ENCODE peak calls at places on chromosomes 12 and 14, in eight cellular contexts. Z is breast epithelium, F is right lobe of liver, T is PC-3, S is lower lobe of right lung, U is adrenal gland, J is endothelial cell of umbilical vein, Q is WERI-Rb-1. E is an unnamed sample. For H3K9me3, the result is how much of the 10 kb centered on the place peaks cover.

GRCh38 chr12:127548123-127548553 is 718.8 kb upstream of the TMEM132C start:
- DNase-seq in Z (no peak), F (no peak), T (peak), S (no peak), U (no peak), J (no peak), Q (no peak), E (no peak)

GRCh38 chr14:85437143-85437542 is 92.8 kb upstream of the FLRT2 start:
- DNase-seq in Z (no peak), F (no peak), T (peak), S (no peak), U (no peak), J (peak), Q (no peak), E (no peak)

GRCh38 chr12:31583878-31584277 is 7.1 kb downstream of the DENND5B start:
- DNase-seq in Z (no peak), F (no peak), T (peak), S (no peak), U (no peak), J (peak), Q (no peak), E (no peak)

GRCh38 chr12:89775336-89776005 is 66.8 kb upstream of the ATP2B1 start:
- DNase-seq in Z (no peak), F (no peak), T (peak), S (no peak), U (no peak), J (no peak), Q (no peak), E (no peak)

GRCh38 chr14:104331871-104332605 is 193.7 kb downstream of the KIF26A start:
- DNase-seq in Z (no peak), F (no peak), T (no peak), S (peak), U (no peak), J (no peak), Q (peak), E (no peak)

GRCh38 chr12:1914116-1914911 is 4.1 kb downstream of the CACNA2D4 start:
- DNase-seq in Z (peak), F (peak), T (no peak), S (peak), U (no peak), J (no peak), Q (no peak), E (peak)

GRCh38 chr14:67485501-67486095 is 2.9 kb downstream of the TMEM229B start:
- DNase-seq in Z (no peak), F (no peak), T (no peak), S (no peak), U (no peak), J (peak), Q (peak), E (no peak)

GRCh38 chr14:98501836-98502235 is 770.2 kb downstream of the BCL11B start:
- DNase-seq in Z (no peak), F (no peak), T (no peak), S (no peak), U (no peak), J (no peak), Q (no peak), E (no peak)

GRCh38 chr12:68559984-68560822 is 50.5 kb upstream of the RAP1B start:
- DNase-seq in Z (no peak), F (no peak), T (no peak), S (peak), U (no peak), J (peak), Q (no peak), E (no peak)

GRCh38 chr14:103748539-103748867 is 32.9 kb downstream of the ZFYVE21 start:
- DNase-seq in Z (no peak), F (no peak), T (no peak), S (no peak), U (no peak), J (no peak), Q (no peak), E (no peak)

GRCh38 chr12:103350116-103350515 is 145.7 kb downstream of the C12orf42 start:
- DNase-seq in Z (no peak), F (no peak), T (no peak), S (no peak), U (no peak), J (no peak), Q (no peak), E (no peak)

GRCh38 chr14:102891556-102891955 is 30.9 kb upstream of the AMN start:
- DNase-seq in Z (no peak), F (peak), T (peak), S (no peak), U (no peak), J (no peak), Q (no peak), E (no peak)

GRCh38 chr14:94890755-94891154 is 120.8 kb upstream of the GSC start:
- DNase-seq in Z (no peak), F (no peak), T (no peak), S (no peak), U (no peak), J (no peak), Q (no peak), E (no peak)
- H3K9me3 ChIP-seq in Z (under half), F (under half), T (under half), S (under half), U (under half), J (under half), Q (under half), E (under half)

DNA sequence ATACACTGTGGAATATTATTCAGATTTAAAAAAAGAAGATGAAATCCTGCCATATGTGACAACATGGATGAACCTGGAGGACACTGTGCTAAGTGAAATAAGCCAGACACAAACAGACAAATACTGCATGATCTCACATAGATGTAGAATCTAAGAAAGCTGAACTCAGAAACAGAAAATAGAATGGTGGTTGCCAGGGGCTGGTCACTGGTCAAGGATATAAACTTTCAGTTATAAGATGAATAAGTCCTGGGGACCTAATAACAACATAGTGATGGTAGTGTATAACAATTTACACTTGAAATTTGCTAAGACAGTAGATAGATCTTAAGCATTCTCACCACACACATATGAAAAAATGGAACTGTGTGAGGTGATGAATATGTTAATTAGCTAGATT is 161.3 kb upstream of the TMCC3 start:
- DNase-seq in Z (no peak), F (no peak), T (no peak), S (no peak), U (no peak), J (no peak), Q (no peak), E (no peak)
- H3K9me3 ChIP-seq in Z (under half), F (under half), T (under half), S (under half), U (under half), J (under half), Q (under half), E (under half)

DNA sequence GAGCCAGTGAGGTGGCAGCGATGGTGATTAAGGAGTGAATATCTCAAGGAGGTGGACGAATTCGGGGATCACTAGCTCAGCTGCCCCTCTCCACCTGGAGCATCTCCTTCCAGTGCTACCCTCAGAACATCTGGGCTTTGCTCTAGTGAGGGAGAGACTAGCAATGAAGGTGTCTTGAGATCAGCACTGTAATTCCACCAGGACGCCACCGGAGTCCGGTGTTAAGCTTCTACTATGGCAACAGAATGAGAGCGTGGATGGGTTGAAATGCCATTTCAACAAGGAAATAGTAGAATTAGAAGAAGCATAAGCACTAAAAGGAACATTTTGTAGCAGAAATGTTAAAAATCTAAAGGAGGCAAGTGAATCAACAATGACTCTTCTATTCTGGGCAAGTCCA is 61.1 kb downstream of the NTF3 start:
- DNase-seq in Z (no peak), F (no peak), T (no peak), S (no peak), U (no peak), J (no peak), Q (peak), E (no peak)
- H3K9me3 ChIP-seq in Z (under half), F (under half), T (under half), S (under half), U (under half), J (under half), Q (under half), E (under half)

DNA sequence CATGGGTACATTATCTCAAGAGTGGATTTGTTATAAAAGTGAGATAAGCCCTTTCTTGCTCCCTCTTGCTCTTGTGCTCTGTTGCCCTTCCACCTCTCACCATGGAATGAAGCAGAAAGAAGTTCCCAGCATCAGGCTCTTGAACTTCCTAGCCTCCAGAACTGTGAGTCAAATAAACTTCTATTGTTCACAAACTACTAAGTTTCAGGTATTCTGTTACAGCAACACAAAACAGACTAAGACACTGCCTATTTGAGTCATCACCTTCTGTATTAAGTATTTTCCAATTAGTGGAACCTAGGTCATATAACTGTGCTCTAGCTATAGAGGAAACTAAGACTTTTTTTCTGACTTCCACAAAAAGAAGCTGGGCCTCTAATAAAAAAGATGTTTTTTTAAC is 201.2 kb upstream of the FOXG1 start:
- DNase-seq in Z (no peak), F (no peak), T (no peak), S (no peak), U (no peak), J (no peak), Q (no peak), E (no peak)
- H3K9me3 ChIP-seq in Z (under half), F (under half), T (under half), S (under half), U (under half), J (under half), Q (under half), E (under half)

DNA sequence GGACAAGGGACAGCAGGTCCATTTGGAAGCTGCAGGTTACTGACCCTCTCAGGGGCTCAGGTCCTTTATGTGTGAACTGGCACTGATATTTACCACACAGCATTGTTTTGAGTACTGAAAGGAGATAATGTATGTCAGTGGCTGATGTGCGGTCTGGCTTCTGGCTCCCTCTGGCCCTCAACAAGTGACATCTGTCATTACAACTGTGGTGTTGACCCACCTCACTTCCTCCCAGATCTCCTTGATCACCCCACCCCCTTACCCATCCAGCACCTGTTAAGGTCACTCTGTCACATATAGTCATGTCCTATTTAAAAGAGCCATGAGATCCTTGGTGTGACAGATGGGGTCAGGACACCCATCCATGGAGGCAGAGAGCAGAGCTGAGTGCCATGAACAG is 22.7 kb upstream of the PRIMA1 start:
- DNase-seq in Z (no peak), F (no peak), T (no peak), S (no peak), U (no peak), J (no peak), Q (no peak), E (no peak)
- H3K9me3 ChIP-seq in Z (under half), F (under half), T (under half), S (under half), U (under half), J (under half), Q (under half), E (under half)

GRCh38 chr12:46024099-46024498 is 33.7 kb upstream of the SCAF11 start:
- DNase-seq in Z (no peak), F (no peak), T (no peak), S (no peak), U (no peak), J (no peak), Q (no peak), E (no peak)

GRCh38 chr12:46020768-46021167 is 30.4 kb upstream of the SCAF11 start:
- DNase-seq in Z (no peak), F (no peak), T (no peak), S (no peak), U (no peak), J (no peak), Q (no peak), E (no peak)
- H3K9me3 ChIP-seq in Z (under half), F (under half), T (under half), S (under half), U (under half), J (under half), Q (under half), E (under half)

GRCh38 chr14:94701854-94702370 is 68.0 kb downstream of the GSC start:
- DNase-seq in Z (no peak), F (no peak), T (no peak), S (no peak), U (no peak), J (no peak), Q (no peak), E (no peak)

GRCh38 chr14:94699831-94700230 is 70.1 kb downstream of the GSC start:
- DNase-seq in Z (no peak), F (no peak), T (no peak), S (no peak), U (no peak), J (no peak), Q (no peak), E (no peak)

GRCh38 chr14:94697773-94698556 is 71.9 kb downstream of the GSC start:
- DNase-seq in Z (no peak), F (no peak), T (no peak), S (no peak), U (no peak), J (no peak), Q (no peak), E (no peak)

GRCh38 chr14:94706132-94706531 is 63.8 kb downstream of the GSC start:
- DNase-seq in Z (no peak), F (no peak), T (no peak), S (no peak), U (no peak), J (no peak), Q (no peak), E (no peak)

DNA sequence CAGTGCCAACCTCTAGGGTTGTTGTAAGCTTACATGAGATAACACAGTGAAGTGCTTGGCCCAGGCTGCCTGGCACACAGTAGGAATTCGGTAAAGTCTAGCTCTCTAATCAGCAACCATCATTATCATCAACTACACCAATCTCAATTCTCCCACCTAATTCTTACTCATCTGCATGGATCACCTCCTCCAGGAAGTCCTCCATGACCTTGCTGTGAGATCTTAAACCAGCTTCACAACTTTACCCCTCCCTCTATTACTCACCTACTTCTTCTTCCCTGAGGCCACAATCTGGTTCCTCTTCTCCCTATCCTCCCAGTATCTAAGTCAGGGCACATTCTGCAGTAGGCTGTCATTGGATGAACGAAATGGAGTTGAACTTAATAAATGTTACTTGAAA is 67.3 kb downstream of the GSC start:
- DNase-seq in Z (no peak), F (no peak), T (no peak), S (no peak), U (no peak), J (no peak), Q (no peak), E (no peak)
- H3K9me3 ChIP-seq in Z (under half), F (under half), T (under half), S (under half), U (under half), J (under half), Q (under half), E (under half)

DNA sequence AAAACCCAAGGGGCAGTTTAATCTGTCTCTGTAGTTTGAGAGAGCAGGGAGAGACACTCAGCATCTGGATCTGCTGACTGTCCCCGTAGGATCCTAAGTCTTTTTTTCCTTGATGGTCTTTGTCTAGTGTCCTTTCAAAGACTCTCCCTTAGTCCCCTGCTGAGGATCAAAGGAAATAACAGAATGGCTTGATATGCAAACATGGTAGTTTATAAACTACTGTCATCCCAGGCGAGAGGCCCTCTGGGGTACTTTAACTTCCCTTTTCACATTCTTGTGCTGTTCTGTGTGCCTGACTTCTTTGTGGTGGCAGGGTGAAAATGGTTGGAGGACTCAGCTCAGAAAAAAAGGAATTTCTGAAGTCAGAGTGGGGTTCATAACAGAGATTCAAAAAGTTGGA is 218.5 kb downstream of the DIO2 start:
- DNase-seq in Z (no peak), F (no peak), T (no peak), S (no peak), U (no peak), J (no peak), Q (no peak), E (no peak)
- H3K9me3 ChIP-seq in Z (under half), F (under half), T (under half), S (under half), U (under half), J (under half), Q (under half), E (under half)

E was measured in T-helper 17 cell.